ENCODE peak calls at places on chromosome 6, in ten cellular contexts. D, H, I, S, Q, G, B, C, R and Z are unnamed samples.

GRCh38 chr6:73258721-73259120 is 4.3 kb downstream of the KHDC1 start:
- DNase-seq in H (no peak), D (no peak), I (no peak), C (no peak), S (no peak), Q (no peak), B (no peak), G (no peak), R (no peak), Z (no peak)

GRCh38 chr6:130396722-130397121 is 30.9 kb downstream of the TMEM200A start:
- DNase-seq in I (peak), D (no peak), Q (no peak), C (no peak), B (no peak), R (no peak), S (peak), H (no peak), G (no peak), Z (no peak)

GRCh38 chr6:121442591-121442990 is 7.1 kb downstream of the GJA1 start:
- DNase-seq in D (no peak), R (no peak), G (peak), H (no peak), Q (no peak), C (no peak), I (peak), S (no peak), B (no peak), Z (no peak)

GRCh38 chr6:84422380-84422968 is 195.0 kb upstream of the CEP162 start:
- DNase-seq in R (no peak), S (peak), Q (peak), I (peak), H (no peak), B (no peak), C (peak), D (no peak), G (peak), Z (no peak)

GRCh38 chr6:23522751-23523527 is 603.1 kb upstream of the NRSN1 start:
- DNase-seq in H (no peak), R (no peak), B (no peak), D (no peak), C (no peak), Q (no peak), I (no peak), S (no peak), G (no peak), Z (no peak)

GRCh38 chr6:24861934-24862333 is 63.2 kb upstream of the ARMH2 start:
- DNase-seq in B (no peak), D (peak), I (no peak), R (no peak), G (no peak), C (no peak), H (no peak), S (no peak), Q (no peak), Z (no peak)

GRCh38 chr6:52254731-52255378 is 10.6 kb upstream of the IL17F start:
- DNase-seq in G (no peak), H (no peak), S (no peak), C (no peak), B (no peak), Q (no peak), I (no peak), D (no peak), R (no peak), Z (no peak)

GRCh38 chr6:56448056-56448455 is 194.6 kb downstream of the DST start:
- DNase-seq in I (no peak), D (no peak), G (no peak), C (no peak), B (no peak), H (no peak), Q (no peak), R (no peak), S (no peak), Z (no peak)

GRCh38 chr6:18280084-18280483 is 15.8 kb upstream of the DEK start:
- DNase-seq in G (peak), H (no peak), S (peak), I (no peak), C (no peak), B (no peak), R (peak), Q (peak), D (no peak), Z (no peak)

GRCh38 chr6:119158057-119158848 is 79.8 kb upstream of the FAM184A start:
- DNase-seq in B (no peak), I (peak), Q (peak), S (no peak), C (peak), G (peak), H (no peak), D (no peak), R (peak), Z (no peak)

GRCh38 chr6:95819939-95820338 is 195.8 kb upstream of the FUT9 start:
- DNase-seq in H (no peak), I (no peak), S (no peak), Q (no peak), R (no peak), D (no peak), B (no peak), G (no peak), C (peak), Z (no peak)

GRCh38 chr6:63509652-63510352 is 62.5 kb upstream of the LOC128125822 start:
- DNase-seq in Q (no peak), H (no peak), D (no peak), G (no peak), I (peak), B (no peak), S (no peak), R (peak), C (no peak), Z (no peak)

GRCh38 chr6:159097256-159097655 is 52.5 kb upstream of the TAGAP start:
- DNase-seq in Q (no peak), S (no peak), D (no peak), G (no peak), R (no peak), H (no peak), B (peak), I (no peak), C (no peak), Z (no peak)

GRCh38 chr6:168365422-168366165 is 46.0 kb upstream of the DACT2 start:
- DNase-seq in H (no peak), R (no peak), S (no peak), I (no peak), Q (no peak), B (no peak), G (no peak), C (peak), D (no peak), Z (no peak)

GRCh38 chr6:169452117-169452868 is 198.6 kb upstream of the THBS2 start:
- DNase-seq in H (no peak), S (no peak), Q (peak), B (no peak), C (peak), G (peak), D (no peak), R (peak), I (peak), Z (no peak)

GRCh38 chr6:142960098-142960497 is 15.1 kb upstream of the HIVEP2 start:
- DNase-seq in B (no peak), S (no peak), I (no peak), C (no peak), R (no peak), D (no peak), H (no peak), G (no peak), Q (peak), Z (no peak)

GRCh38 chr6:38020593-38020992 is 201.1 kb downstream of the ZFAND3 start:
- DNase-seq in I (no peak), R (no peak), B (no peak), Q (no peak), H (no peak), C (no peak), D (no peak), S (no peak), G (no peak), Z (no peak)

GRCh38 chr6:137443901-137444300 is 50.3 kb downstream of the OLIG3 start:
- DNase-seq in S (no peak), Q (no peak), R (no peak), D (no peak), I (no peak), H (no peak), G (no peak), C (no peak), B (no peak), Z (no peak)

GRCh38 chr6:4125933-4126864 is 9.2 kb downstream of the ECI2 start:
- DNase-seq in R (peak), D (no peak), G (peak), Q (peak), S (peak), B (no peak), C (no peak), I (peak), H (no peak), Z (no peak)

GRCh38 chr6:152734630-152735029 is 16.0 kb upstream of the VIP start:
- DNase-seq in R (no peak), Q (no peak), H (no peak), G (no peak), I (no peak), D (no peak), S (no peak), B (no peak), C (no peak), Z (no peak)

GRCh38 chr6:46263709-46264091 is 92.9 kb upstream of the ENPP5 start:
- DNase-seq in I (peak), B (no peak), D (no peak), H (no peak), R (peak), C (no peak), S (peak), Q (peak), G (peak), Z (no peak)

GRCh38 chr6:140269766-140270165 is 895.3 kb upstream of the CITED2 start:
- DNase-seq in C (no peak), I (peak), S (peak), R (peak), G (no peak), Q (peak), D (no peak), B (no peak), H (no peak), Z (no peak)

GRCh38 chr6:15872252-15873103 is 209.7 kb upstream of the DTNBP1 start:
- DNase-seq in I (peak), B (no peak), R (peak), G (peak), H (no peak), C (no peak), Q (peak), D (no peak), S (no peak), Z (no peak)

GRCh38 chr6:170207586-170207985 is 83.3 kb downstream of the DLL1 start:
- DNase-seq in D (no peak), B (no peak), I (no peak), G (no peak), R (no peak), Q (no peak), C (peak), S (no peak), H (no peak), Z (no peak)

GRCh38 chr6:41781302-41781711 is 725 bp downstream of the PRICKLE4 start:
- DNase-seq in S (no peak), Q (no peak), C (no peak), H (no peak), R (no peak), D (no peak), G (no peak), I (no peak), B (no peak), Z (no peak)

GRCh38 chr6:48194596-48195295 is 83.7 kb upstream of the PTCHD4 start:
- DNase-seq in H (no peak), S (no peak), I (no peak), B (no peak), Q (no peak), D (no peak), C (no peak), G (no peak), R (no peak), Z (no peak)

GRCh38 chr6:83378621-83379388 is 52.0 kb downstream of the ME1 start:
- DNase-seq in G (peak), H (no peak), B (no peak), D (no peak), I (peak), S (no peak), C (no peak), R (peak), Q (peak), Z (no peak)